ENCODE peak calls at places on chromosomes 7 and 10, in four cellular contexts. One of them, this sample, is unnamed.

GRCh38 chr10:5506751-5507648 is 7.6 kb upstream of the CALML5 start:
- DNase-seq in H9: no peak
- DNase-seq in H1: no peak
- DNase-seq in neuronal stem cell: no peak
- DNase-seq in this sample: no peak

GRCh38 chr10:32941357-32941756 is 16.7 kb downstream of the ITGB1 start:
- DNase-seq in H9: no peak
- DNase-seq in H1: no peak
- DNase-seq in neuronal stem cell: no peak
- DNase-seq in this sample: no peak

GRCh38 chr10:126663880-126664279 is 6.6 kb downstream of the C10orf90 start:
- DNase-seq in H9: no peak
- DNase-seq in H1: no peak
- DNase-seq in neuronal stem cell: no peak
- DNase-seq in this sample: peak

GRCh38 chr7:3510101-3511020 is 209.3 kb downstream of the SDK1 start:
- DNase-seq in H9: no peak
- DNase-seq in H1: no peak
- DNase-seq in neuronal stem cell: no peak
- DNase-seq in this sample: no peak

GRCh38 chr10:99676895-99677294 is 17.6 kb downstream of the ENTPD7 start:
- DNase-seq in H9: no peak
- DNase-seq in H1: no peak
- DNase-seq in neuronal stem cell: no peak
- DNase-seq in this sample: no peak

GRCh38 chr10:114767101-114767588 is 54.4 kb upstream of the FHIP2A start:
- DNase-seq in H9: no peak
- DNase-seq in H1: no peak
- DNase-seq in neuronal stem cell: no peak
- DNase-seq in this sample: no peak

GRCh38 chr7:94177441-94177840 is 173.3 kb upstream of the BET1 start:
- DNase-seq in H9: no peak
- DNase-seq in H1: no peak
- DNase-seq in neuronal stem cell: no peak
- DNase-seq in this sample: no peak

GRCh38 chr7:48512892-48513291 is 341.6 kb downstream of the ABCA13 start:
- DNase-seq in H9: no peak
- DNase-seq in H1: no peak
- DNase-seq in neuronal stem cell: no peak
- DNase-seq in this sample: no peak

GRCh38 chr10:27959093-27959715 is 39.7 kb downstream of the ODAD2 start:
- DNase-seq in H9: no peak
- DNase-seq in H1: no peak
- DNase-seq in neuronal stem cell: no peak
- DNase-seq in this sample: no peak

GRCh38 chr10:66277481-66277880 is 648.4 kb upstream of the LRRTM3 start:
- DNase-seq in H9: no peak
- DNase-seq in H1: no peak
- DNase-seq in neuronal stem cell: no peak
- DNase-seq in this sample: no peak

GRCh38 chr10:659710-660141 is 29.7 kb downstream of the DIP2C start:
- DNase-seq in H9: no peak
- DNase-seq in H1: no peak
- DNase-seq in neuronal stem cell: no peak
- DNase-seq in this sample: no peak

GRCh38 chr10:58782876-58783859 is 270.5 kb downstream of the BICC1 start:
- DNase-seq in H9: no peak
- DNase-seq in H1: no peak
- DNase-seq in neuronal stem cell: no peak
- DNase-seq in this sample: no peak

GRCh38 chr10:92757720-92758119 is 68.0 kb downstream of the HHEX start:
- DNase-seq in H9: no peak
- DNase-seq in H1: no peak
- DNase-seq in neuronal stem cell: no peak
- DNase-seq in this sample: no peak

GRCh38 chr7:158606111-158606510 is 18.5 kb upstream of the PTPRN2 start:
- DNase-seq in H9: no peak
- DNase-seq in H1: no peak
- DNase-seq in neuronal stem cell: no peak
- DNase-seq in this sample: no peak

GRCh38 chr7:142636751-142637150 is 112.5 kb upstream of the PRSS1 start:
- DNase-seq in H9: no peak
- DNase-seq in H1: no peak
- DNase-seq in neuronal stem cell: no peak
- DNase-seq in this sample: no peak

GRCh38 chr7:3533040-3533439 is 232.0 kb downstream of the SDK1 start:
- DNase-seq in H9: no peak
- DNase-seq in H1: no peak
- DNase-seq in neuronal stem cell: no peak
- DNase-seq in this sample: no peak

DNA sequence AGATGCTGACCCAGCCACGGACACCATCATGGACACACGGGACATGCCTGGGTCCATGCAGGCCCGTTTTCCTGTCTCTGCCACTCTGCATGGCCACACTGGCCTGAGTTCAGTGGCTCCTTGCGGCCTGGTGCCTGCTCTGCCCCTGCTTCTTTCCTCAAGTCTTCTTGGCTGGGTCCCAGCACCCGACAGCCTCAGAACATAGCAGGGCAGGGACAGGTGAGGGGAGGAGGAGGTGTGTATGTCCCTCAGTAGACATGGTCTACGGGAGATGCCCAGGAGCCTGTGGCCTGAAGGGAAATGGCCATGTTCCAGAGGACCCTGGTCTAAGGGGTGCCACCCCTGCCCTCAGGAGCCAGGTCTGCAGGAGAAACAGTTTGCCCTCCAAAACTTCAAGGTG is 2.2 kb upstream of the AQP1 start:
- DNase-seq in H9: no peak
- DNase-seq in H1: no peak
- DNase-seq in neuronal stem cell: no peak
- DNase-seq in this sample: no peak
- H2AK5ac ChIP-seq in H9: no peak
- H2AK5ac ChIP-seq in H1: no peak
- H2AK5ac ChIP-seq in neuronal stem cell: peak
- H2AK5ac ChIP-seq in this sample: no peak

GRCh38 chr10:86230538-86231180 is 135.9 kb downstream of the GRID1 start:
- DNase-seq in H9: no peak
- DNase-seq in H1: no peak
- DNase-seq in neuronal stem cell: no peak
- DNase-seq in this sample: no peak

GRCh38 chr10:86231796-86232560 is 134.6 kb downstream of the GRID1 start:
- DNase-seq in H9: no peak
- DNase-seq in H1: no peak
- DNase-seq in neuronal stem cell: no peak
- DNase-seq in this sample: no peak

GRCh38 chr10:86234102-86234501 is 132.5 kb downstream of the GRID1 start:
- DNase-seq in H9: no peak
- DNase-seq in H1: no peak
- DNase-seq in neuronal stem cell: peak
- DNase-seq in this sample: no peak

GRCh38 chr10:86233131-86233530 is 133.5 kb downstream of the GRID1 start:
- DNase-seq in H9: no peak
- DNase-seq in H1: no peak
- DNase-seq in neuronal stem cell: no peak
- DNase-seq in this sample: no peak

GRCh38 chr10:86232646-86233045 is 133.9 kb downstream of the GRID1 start:
- DNase-seq in H9: no peak
- DNase-seq in H1: no peak
- DNase-seq in neuronal stem cell: no peak
- DNase-seq in this sample: no peak
- H3K27ac ChIP-seq in H9: no peak
- H3K27ac ChIP-seq in H1: no peak
- H3K27ac ChIP-seq in neuronal stem cell: no peak
- H3K27ac ChIP-seq in this sample: no peak

DNA sequence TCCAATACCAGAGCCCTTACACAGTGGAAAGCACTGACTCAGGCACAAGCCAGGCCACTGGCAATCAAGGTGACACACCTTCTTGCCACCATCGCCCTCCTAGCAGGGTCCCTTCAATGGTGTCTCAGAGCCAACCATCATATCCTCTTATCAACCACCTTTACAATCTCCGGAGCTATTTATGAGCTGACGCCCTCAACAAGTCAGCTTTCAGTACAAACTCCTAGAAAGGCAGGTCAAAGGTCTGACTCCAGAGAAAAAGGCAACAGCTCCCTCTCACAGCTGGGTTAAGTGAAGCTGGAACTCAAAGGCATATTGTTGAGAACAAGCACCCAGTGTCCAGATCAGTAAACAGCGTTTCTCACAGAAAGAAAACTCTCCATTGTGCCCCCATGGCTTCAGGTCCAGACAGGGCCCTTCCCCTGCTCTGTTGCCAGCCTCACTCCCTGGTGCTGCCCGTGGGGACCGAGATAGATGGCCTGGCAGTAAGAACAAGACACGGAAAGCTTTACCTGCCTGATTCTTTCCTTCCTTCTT is 2.4 kb downstream of the ZNF3 start:
- DNase-seq in H9: no peak
- DNase-seq in H1: no peak
- DNase-seq in neuronal stem cell: no peak
- DNase-seq in this sample: no peak
- H2BK12ac ChIP-seq in H9: no peak
- H2BK12ac ChIP-seq in H1: no peak
- H2BK12ac ChIP-seq in neuronal stem cell: no peak
- H2BK12ac ChIP-seq in this sample: no peak

DNA sequence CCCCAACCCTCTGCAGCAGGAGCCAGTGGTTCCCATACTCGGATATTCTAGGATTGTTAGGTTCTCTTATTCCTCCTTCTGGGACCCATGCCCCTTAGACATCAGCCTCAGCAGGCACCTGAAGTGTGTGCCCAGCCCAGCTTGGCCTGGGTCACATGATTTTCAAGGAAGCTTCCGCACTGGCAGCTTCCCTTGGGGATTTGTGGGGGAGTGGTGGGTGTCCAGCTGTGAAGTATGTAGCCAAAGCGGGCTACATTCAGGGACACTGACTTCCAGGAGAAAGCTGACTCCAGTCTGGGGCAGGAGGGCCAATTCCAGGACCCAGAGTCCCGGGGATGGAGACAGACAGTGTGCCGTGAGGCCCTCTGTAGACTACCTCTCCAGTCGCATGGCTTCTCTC is 1.3 kb downstream of the LDB1 start:
- DNase-seq in H9: peak
- DNase-seq in H1: no peak
- DNase-seq in neuronal stem cell: no peak
- DNase-seq in this sample: no peak
- H2AK5ac ChIP-seq in H9: no peak
- H2AK5ac ChIP-seq in H1: no peak
- H2AK5ac ChIP-seq in neuronal stem cell: peak
- H2AK5ac ChIP-seq in this sample: no peak

GRCh38 chr10:86664370-86665217 is 3.7 kb upstream of the LDB3 start:
- DNase-seq in H9: no peak
- DNase-seq in H1: no peak
- DNase-seq in neuronal stem cell: no peak
- DNase-seq in this sample: no peak

GRCh38 chr10:86663046-86663345 is 5.3 kb upstream of the LDB3 start:
- DNase-seq in H9: peak
- DNase-seq in H1: no peak
- DNase-seq in neuronal stem cell: no peak
- DNase-seq in this sample: no peak

GRCh38 chr10:86665218-86665607 is 3.1 kb upstream of the LDB3 start:
- DNase-seq in H9: no peak
- DNase-seq in H1: no peak
- DNase-seq in neuronal stem cell: no peak
- DNase-seq in this sample: no peak

GRCh38 chr10:86662186-86663045 is 5.9 kb upstream of the LDB3 start:
- DNase-seq in H9: no peak
- DNase-seq in H1: no peak
- DNase-seq in neuronal stem cell: no peak
- DNase-seq in this sample: no peak

GRCh38 chr10:86663576-86664369 is 4.5 kb upstream of the LDB3 start:
- DNase-seq in H9: no peak
- DNase-seq in H1: no peak
- DNase-seq in neuronal stem cell: no peak
- DNase-seq in this sample: no peak
- H3K27ac ChIP-seq in H9: no peak
- H3K27ac ChIP-seq in H1: no peak
- H3K27ac ChIP-seq in neuronal stem cell: no peak
- H3K27ac ChIP-seq in this sample: no peak

GRCh38 chr7:6709808-6710207 is 3.1 kb upstream of the ZNF12 start:
- DNase-seq in H9: no peak
- DNase-seq in H1: no peak
- DNase-seq in neuronal stem cell: no peak
- DNase-seq in this sample: no peak

GRCh38 chr7:6706666-6707407 is at the start of gene ZNF12:
- DNase-seq in H9: peak
- DNase-seq in H1: peak
- DNase-seq in neuronal stem cell: peak
- DNase-seq in this sample: peak

GRCh38 chr7:6708304-6708703 is 1.6 kb upstream of the ZNF12 start:
- DNase-seq in H9: no peak
- DNase-seq in H1: no peak
- DNase-seq in neuronal stem cell: no peak
- DNase-seq in this sample: no peak

GRCh38 chr7:6700793-6701192 is 6.0 kb downstream of the ZNF12 start:
- DNase-seq in H9: no peak
- DNase-seq in H1: no peak
- DNase-seq in neuronal stem cell: no peak
- DNase-seq in this sample: no peak

DNA sequence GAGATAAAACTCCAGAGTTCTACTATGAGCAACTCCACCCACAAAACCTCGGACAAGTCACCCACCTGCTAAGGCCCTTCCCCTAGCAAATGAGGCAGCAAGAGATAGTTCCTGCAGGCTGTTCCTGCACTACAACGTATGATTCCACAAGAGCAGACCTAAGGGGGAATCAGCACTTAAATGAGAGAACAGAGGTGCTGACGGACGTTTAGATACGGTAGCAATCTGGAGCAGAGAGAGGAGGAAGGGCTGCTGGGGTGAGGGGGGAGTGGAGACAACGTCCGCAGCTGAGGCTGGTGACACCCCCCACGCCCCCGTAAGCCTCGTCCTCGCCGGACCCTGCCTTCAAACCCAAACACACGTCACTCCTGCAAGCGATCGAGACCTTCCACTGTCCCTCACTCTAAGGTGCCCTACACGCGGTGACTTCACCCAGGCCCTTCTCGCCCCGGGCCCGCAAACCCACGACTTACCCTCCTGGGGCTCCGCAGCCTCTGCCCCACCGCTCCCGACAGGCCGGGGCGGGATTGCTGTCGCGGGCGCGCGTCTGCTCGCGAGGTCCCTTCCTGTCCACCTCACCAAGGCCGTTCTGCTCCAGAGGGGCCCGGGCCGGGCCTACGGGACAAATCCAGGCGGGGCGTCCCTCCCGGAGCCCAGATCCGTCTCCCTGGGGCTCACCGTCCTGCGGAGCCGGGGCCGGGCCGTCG is 635 bp downstream of the ZNF12 start:
- DNase-seq in H9: peak
- DNase-seq in H1: no peak
- DNase-seq in neuronal stem cell: no peak
- DNase-seq in this sample: peak
- H2BK12ac ChIP-seq in H9: no peak
- H2BK12ac ChIP-seq in H1: no peak
- H2BK12ac ChIP-seq in neuronal stem cell: no peak
- H2BK12ac ChIP-seq in this sample: no peak